ENCODE peak calls at places on chromosomes 13 and 19, in ten cellular contexts. Y is GM23248; P is ELR; C is activated CD4-positive, alpha-beta T cell treated with anti-CD3 and anti-CD28 coated beads, Interleukin-2, amount 50 U/mL, for 24 hours; Z is GOT3; K is HS-5; B is hepatic stellate cell; J is MCF 10A; X is upper lobe of right lung; M is BE2C. S is an unnamed sample.

GRCh38 chr19:35266904-35267817 is 1.6 kb upstream of the USF2 start:
- DNase-seq in Y (peak), P (peak), C (no peak), Z (no peak), K (no peak), B (peak), J (no peak), X (peak), M (peak), S (peak)

GRCh38 chr13:79909664-79910063 is 428.7 kb downstream of the NDFIP2 start:
- DNase-seq in Y (no peak), P (no peak), C (no peak), Z (no peak), K (no peak), B (no peak), J (no peak), X (no peak), M (no peak), S (no peak)

GRCh38 chr19:36331353-36332228 is 47.4 kb downstream of the ZFP14 start:
- DNase-seq in Y (peak), P (peak), C (peak), Z (peak), K (peak), B (peak), J (peak), X (peak), M (peak), S (peak)

GRCh38 chr13:99004931-99005330 is 27.1 kb upstream of the DOCK9 start:
- DNase-seq in Y (no peak), P (no peak), C (no peak), Z (no peak), K (no peak), B (no peak), J (no peak), X (no peak), M (no peak), S (no peak)

GRCh38 chr19:18023596-18024212 is 15.7 kb downstream of the ARRDC2 start:
- DNase-seq in Y (no peak), P (no peak), C (no peak), Z (no peak), K (no peak), B (no peak), J (no peak), X (peak), M (no peak), S (no peak)

GRCh38 chr19:39390460-39390758 is 497 bp downstream of the PAF1 start:
- DNase-seq in Y (peak), P (peak), C (peak), Z (no peak), K (no peak), B (peak), J (peak), X (no peak), M (no peak), S (no peak)

GRCh38 chr19:38281820-38282566 is 17.6 kb downstream of the SPINT2 start:
- DNase-seq in Y (no peak), P (no peak), C (no peak), Z (no peak), K (no peak), B (no peak), J (no peak), X (no peak), M (no peak), S (no peak)

GRCh38 chr19:19120308-19121156 is 17.7 kb downstream of the TMEM161A start:
- DNase-seq in Y (peak), P (peak), C (no peak), Z (no peak), K (no peak), B (peak), J (no peak), X (no peak), M (peak), S (peak)

GRCh38 chr13:65913173-65913572 is 1317.0 kb downstream of the PCDH9 start:
- DNase-seq in Y (peak), P (peak), C (no peak), Z (no peak), K (peak), B (peak), J (peak), X (no peak), M (no peak), S (no peak)

GRCh38 chr19:309206-309565 is 18.0 kb upstream of the PLPP2 start:
- DNase-seq in Y (no peak), P (no peak), C (no peak), Z (no peak), K (no peak), B (no peak), J (no peak), X (peak), M (no peak), S (no peak)

GRCh38 chr13:109968876-109969577 is 182.6 kb upstream of the IRS2 start:
- DNase-seq in Y (peak), P (no peak), C (no peak), Z (no peak), K (no peak), B (no peak), J (peak), X (no peak), M (no peak), S (no peak)

GRCh38 chr19:16337809-16338469 is 13.3 kb downstream of the KLF2 start:
- DNase-seq in Y (peak), P (no peak), C (no peak), Z (no peak), K (no peak), B (no peak), J (no peak), X (no peak), M (no peak), S (no peak)

GRCh38 chr13:91372813-91373420 is 25.4 kb downstream of the MIR17HG start:
- DNase-seq in Y (no peak), P (no peak), C (no peak), Z (no peak), K (no peak), B (no peak), J (no peak), X (no peak), M (no peak), S (no peak)

GRCh38 chr19:22832031-22832762 is at the start of gene ZNF723:
- DNase-seq in Y (no peak), P (no peak), C (no peak), Z (no peak), K (no peak), B (no peak), J (no peak), X (no peak), M (no peak), S (no peak)

GRCh38 chr13:113948034-113948742 is 25.7 kb downstream of the C13orf46 start:
- DNase-seq in Y (peak), P (no peak), C (no peak), Z (no peak), K (no peak), B (peak), J (no peak), X (no peak), M (no peak), S (no peak)

GRCh38 chr13:112592647-112593046 is 4.7 kb upstream of the TUBGCP3 start:
- DNase-seq in Y (no peak), P (no peak), C (no peak), Z (no peak), K (no peak), B (no peak), J (no peak), X (no peak), M (no peak), S (no peak)

GRCh38 chr19:49685845-49686332 is 3.5 kb upstream of the ADM5 start:
- DNase-seq in Y (no peak), P (no peak), C (no peak), Z (no peak), K (no peak), B (no peak), J (no peak), X (no peak), M (no peak), S (no peak)

GRCh38 chr19:46764817-46765291 is 18.6 kb upstream of the STRN4 start:
- DNase-seq in Y (no peak), P (no peak), C (no peak), Z (no peak), K (no peak), B (no peak), J (no peak), X (no peak), M (no peak), S (no peak)

GRCh38 chr13:33797622-33798021 is 20.3 kb upstream of the RFC3 start:
- DNase-seq in Y (peak), P (peak), C (no peak), Z (no peak), K (no peak), B (no peak), J (peak), X (no peak), M (no peak), S (no peak)

GRCh38 chr13:95236774-95237173 is 64.5 kb downstream of the ABCC4 start:
- DNase-seq in Y (no peak), P (no peak), C (no peak), Z (no peak), K (no peak), B (no peak), J (no peak), X (no peak), M (no peak), S (no peak)

GRCh38 chr13:90933097-90933826 is 414.2 kb upstream of the MIR17HG start:
- DNase-seq in Y (no peak), P (peak), C (no peak), Z (no peak), K (no peak), B (no peak), J (peak), X (no peak), M (no peak), S (no peak)

GRCh38 chr13:96525715-96526114 is 435.8 kb downstream of the HS6ST3 start:
- DNase-seq in Y (no peak), P (no peak), C (no peak), Z (no peak), K (no peak), B (no peak), J (no peak), X (no peak), M (no peak), S (no peak)

GRCh38 chr19:49362926-49363264 is 679 bp upstream of the TEAD2 start:
- DNase-seq in Y (peak), P (peak), C (no peak), Z (no peak), K (no peak), B (no peak), J (no peak), X (peak), M (no peak), S (no peak)

GRCh38 chr13:48402325-48402962 is 10.5 kb downstream of the LPAR6 start:
- DNase-seq in Y (peak), P (peak), C (no peak), Z (no peak), K (no peak), B (no peak), J (peak), X (no peak), M (no peak), S (no peak)